ENCODE peak calls at places on chromosomes 1 and 21, in nine cellular contexts. C is aorta; Y is skeletal muscle cell; O is T47D; Q is HT1080; B is GM23338; W is HS-27A; D is activated CD4-positive, alpha-beta T cell treated with anti-CD3 and anti-CD28 coated beads, Interleukin-2, amount 50 U/mL, for 24 hours; H is EL. R is an unnamed sample.

GRCh38 chr1:54850737-54851136 is 36.3 kb downstream of the DHCR24 start:
- DNase-seq in C (peak), Y (peak), O (no peak), Q (peak), B (no peak), W (peak), D (no peak), H (peak), R (peak)

GRCh38 chr1:158045639-158046038 is 52.2 kb downstream of the KIRREL1 start:
- DNase-seq in C (no peak), Y (no peak), O (no peak), Q (peak), B (peak), W (no peak), D (no peak), H (peak), R (peak)

GRCh38 chr1:207298666-207299065 is 22.8 kb upstream of the CD55 start:
- DNase-seq in C (no peak), Y (no peak), O (peak), Q (no peak), B (no peak), W (no peak), D (no peak), H (no peak), R (peak)

GRCh38 chr1:173301507-173301906 is 94.4 kb upstream of the TNFSF4 start:
- DNase-seq in C (no peak), Y (no peak), O (no peak), Q (no peak), B (no peak), W (no peak), D (no peak), H (peak), R (no peak)

GRCh38 chr1:12478612-12478985 is 139.4 kb downstream of the DHRS3 start:
- DNase-seq in C (no peak), Y (no peak), O (no peak), Q (no peak), B (no peak), W (no peak), D (no peak), H (no peak), R (no peak)

GRCh38 chr21:34900376-34900775 is 148.7 kb downstream of the RUNX1 start:
- DNase-seq in C (no peak), Y (no peak), O (no peak), Q (peak), B (no peak), W (no peak), D (no peak), H (peak), R (no peak)

GRCh38 chr1:38005195-38006007 is at the start of gene FHL3:
- DNase-seq in C (peak), Y (no peak), O (peak), Q (no peak), B (peak), W (no peak), D (no peak), H (peak), R (peak)

GRCh38 chr1:231420959-231421615 is 1.0 kb downstream of the EGLN1 start:
- DNase-seq in C (peak), Y (no peak), O (peak), Q (peak), B (peak), W (peak), D (peak), H (peak), R (peak)

GRCh38 chr1:93015590-93015989 is 54.3 kb upstream of the DIPK1A start:
- DNase-seq in C (no peak), Y (no peak), O (no peak), Q (peak), B (no peak), W (peak), D (no peak), H (peak), R (peak)

GRCh38 chr1:236354330-236355147 is 39.5 kb upstream of the EDARADD start:
- DNase-seq in C (no peak), Y (no peak), O (no peak), Q (peak), B (no peak), W (no peak), D (no peak), H (peak), R (no peak)

GRCh38 chr1:2277741-2278488 is 49.8 kb downstream of the SKI start:
- DNase-seq in C (no peak), Y (no peak), O (no peak), Q (no peak), B (no peak), W (no peak), D (no peak), H (no peak), R (peak)

GRCh38 chr1:95108792-95109191 is 8.4 kb upstream of the TLCD4 start:
- DNase-seq in C (no peak), Y (no peak), O (no peak), Q (no peak), B (no peak), W (no peak), D (no peak), H (no peak), R (no peak)

GRCh38 chr1:228058981-228059535 is 23.4 kb upstream of the ARF1 start:
- DNase-seq in C (peak), Y (no peak), O (no peak), Q (no peak), B (peak), W (no peak), D (no peak), H (no peak), R (no peak)

GRCh38 chr1:39081266-39082139 is 55.4 kb downstream of the NDUFS5 start:
- DNase-seq in C (peak), Y (no peak), O (no peak), Q (no peak), B (no peak), W (no peak), D (no peak), H (peak), R (peak)

GRCh38 chr1:106456832-106457231 is 599.6 kb upstream of the PRMT6 start:
- DNase-seq in C (no peak), Y (no peak), O (no peak), Q (no peak), B (no peak), W (no peak), D (no peak), H (no peak), R (no peak)

GRCh38 chr1:81672766-81673165 is 128.0 kb upstream of the ADGRL2 start:
- DNase-seq in C (no peak), Y (no peak), O (no peak), Q (no peak), B (no peak), W (no peak), D (no peak), H (no peak), R (no peak)

GRCh38 chr21:29613021-29613420 is 314.3 kb downstream of the BACH1 start:
- DNase-seq in C (no peak), Y (no peak), O (no peak), Q (no peak), B (no peak), W (no peak), D (no peak), H (no peak), R (no peak)

GRCh38 chr1:244231572-244232315 is 180.7 kb downstream of the ZBTB18 start:
- DNase-seq in C (no peak), Y (peak), O (no peak), Q (no peak), B (peak), W (no peak), D (no peak), H (peak), R (peak)

GRCh38 chr1:240667351-240667750 is 55.4 kb upstream of the GREM2 start:
- DNase-seq in C (no peak), Y (no peak), O (no peak), Q (no peak), B (no peak), W (no peak), D (no peak), H (no peak), R (no peak)

GRCh38 chr1:226417830-226418546 is 10.1 kb upstream of the PARP1 start:
- DNase-seq in C (no peak), Y (no peak), O (no peak), Q (no peak), B (no peak), W (no peak), D (no peak), H (no peak), R (no peak)

GRCh38 chr1:244319283-244320132 is 132.2 kb downstream of the ADSS2 start:
- DNase-seq in C (no peak), Y (peak), O (no peak), Q (peak), B (no peak), W (no peak), D (peak), H (peak), R (peak)

GRCh38 chr1:93346472-93346991 is 825 bp downstream of the DR1 start:
- DNase-seq in C (no peak), Y (no peak), O (no peak), Q (peak), B (peak), W (no peak), D (peak), H (peak), R (peak)

GRCh38 chr1:151474711-151475110 is 15.4 kb upstream of the POGZ start:
- DNase-seq in C (no peak), Y (no peak), O (no peak), Q (no peak), B (no peak), W (no peak), D (no peak), H (no peak), R (no peak)

GRCh38 chr1:41317356-41317755 is 43.9 kb upstream of the FOXO6 start:
- DNase-seq in C (no peak), Y (no peak), O (no peak), Q (no peak), B (no peak), W (peak), D (no peak), H (peak), R (peak)

GRCh38 chr1:80534606-80535360 is 1266.0 kb upstream of the ADGRL2 start:
- DNase-seq in C (no peak), Y (no peak), O (no peak), Q (peak), B (no peak), W (peak), D (no peak), H (peak), R (no peak)

GRCh38 chr1:197269053-197269452 is 1.0 kb downstream of the CRB1 start:
- DNase-seq in C (no peak), Y (no peak), O (no peak), Q (no peak), B (no peak), W (no peak), D (no peak), H (no peak), R (no peak)

GRCh38 chr21:43315244-43316137 is 111.4 kb downstream of the SIK1 start:
- DNase-seq in C (no peak), Y (no peak), O (no peak), Q (no peak), B (no peak), W (no peak), D (no peak), H (no peak), R (no peak)

GRCh38 chr1:179126338-179127060 is 44.6 kb downstream of the TOR3A start:
- DNase-seq in C (peak), Y (no peak), O (no peak), Q (no peak), B (no peak), W (no peak), D (no peak), H (no peak), R (no peak)

GRCh38 chr1:176559474-176560390 is 96.8 kb downstream of the PAPPA2 start:
- DNase-seq in C (peak), Y (peak), O (peak), Q (peak), B (peak), W (no peak), D (peak), H (peak), R (peak)

GRCh38 chr1:155093938-155094621 is 15.4 kb downstream of the EFNA3 start:
- DNase-seq in C (no peak), Y (no peak), O (no peak), Q (peak), B (peak), W (no peak), D (no peak), H (peak), R (peak)

GRCh38 chr21:28263974-28264373 is 728.7 kb downstream of the LTN1 start:
- DNase-seq in C (no peak), Y (no peak), O (no peak), Q (no peak), B (no peak), W (no peak), D (no peak), H (no peak), R (no peak)

GRCh38 chr1:168081373-168082007 is 55.2 kb downstream of the GPR161 start:
- DNase-seq in C (peak), Y (peak), O (no peak), Q (peak), B (no peak), W (no peak), D (no peak), H (peak), R (peak)

R was measured in AG20443.